ENCODE peak calls at places on chromosomes 4 and X, in five cellular contexts. W, N, K, G and U are unnamed samples.
A peak's percentile ranks its signal among the peaks of the same experiment; 100 is the strongest.

GRCh38 chr4:8278421-8279287 is 9.1 kb downstream of the HTRA3 start:
- DNase-seq in G (no peak), W (no peak), K (peak; percentile 77), N (peak; percentile 78), U (peak; percentile 32)

GRCh38 chr4:181890031-181890430 is 353.2 kb upstream of the TENM3 start:
- DNase-seq in W (no peak), K (no peak), G (no peak), N (no peak), U (no peak)

GRCh38 chr4:8730159-8730558 is 137.6 kb downstream of the CPZ start:
- DNase-seq in G (no peak), W (no peak), N (no peak), K (no peak), U (no peak)

GRCh38 chrX:111376897-111377601 is 34.9 kb downstream of the DCX start:
- DNase-seq in G (no peak), W (no peak), K (no peak), N (no peak), U (no peak)

GRCh38 chr4:167868163-167868562 is 224.2 kb upstream of the ANXA10 start:
- DNase-seq in G (no peak), W (no peak), N (no peak), K (peak; percentile 58), U (no peak)

GRCh38 chrX:41559662-41560061 is 112.5 kb downstream of the NYX start:
- DNase-seq in W (no peak), G (no peak), K (peak; percentile 87), N (peak; percentile 37), U (peak; percentile 44)

GRCh38 chr4:8090312-8090711 is 68.3 kb downstream of the ABLIM2 start:
- DNase-seq in G (no peak), K (peak; percentile 41), N (peak; percentile 43), W (no peak), U (no peak)

GRCh38 chr4:159289682-159290081 is 186.8 kb downstream of the RAPGEF2 start:
- DNase-seq in W (no peak), G (no peak), N (no peak), K (no peak), U (no peak)

GRCh38 chrX:83022020-83022419 is 486.1 kb upstream of the POU3F4 start:
- DNase-seq in N (no peak), K (peak; percentile 3), W (no peak), G (no peak), U (no peak)

GRCh38 chr4:61773655-61774245 is 573.6 kb downstream of the ADGRL3 start:
- DNase-seq in N (no peak), K (no peak), G (no peak), W (no peak), U (no peak)

GRCh38 chr4:61770456-61770855 is 570.3 kb downstream of the ADGRL3 start:
- DNase-seq in G (no peak), N (no peak), W (no peak), K (peak; percentile 4), U (no peak)

GRCh38 chr4:61772116-61772515 is 572.0 kb downstream of the ADGRL3 start:
- DNase-seq in W (no peak), G (no peak), K (peak; percentile 45), N (no peak), U (no peak)
- TF ChIP-seq CTCF in W (no peak), G (no peak), K (no peak), N (no peak), U (no peak)

DNA sequence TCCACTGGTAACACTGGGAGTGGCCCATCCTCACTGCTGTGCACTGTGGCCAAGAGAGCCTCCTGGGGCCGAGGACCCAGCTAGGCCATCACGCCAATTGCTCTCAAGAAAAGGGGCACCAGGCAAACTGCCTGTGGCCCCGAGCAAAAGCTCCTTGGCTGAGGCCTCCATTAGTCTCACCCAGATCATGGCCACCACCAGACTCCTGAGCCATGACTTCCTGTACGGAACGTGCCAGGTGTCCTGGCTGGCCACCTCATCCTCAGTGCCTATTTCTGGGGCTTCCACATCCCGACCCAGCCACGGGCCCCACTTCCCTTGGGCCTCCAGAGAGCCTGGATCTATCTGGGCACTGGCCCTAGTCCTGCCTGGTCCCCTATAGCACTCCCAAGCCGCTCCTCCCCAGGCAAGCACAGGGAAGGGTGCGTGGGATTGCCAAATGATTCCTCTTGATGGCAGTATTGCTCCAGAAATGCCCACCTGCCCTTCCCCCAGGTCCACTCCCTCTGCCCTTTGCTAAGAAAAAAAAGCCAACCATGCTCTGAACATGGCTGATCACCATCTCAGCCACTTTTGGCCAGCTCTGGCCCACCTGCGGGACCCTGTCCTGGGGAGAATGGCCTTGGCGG is 212.6 kb upstream of the AGTR2 start:
- DNase-seq in W (no peak), K (no peak), N (no peak), G (no peak), U (no peak)
- TF ChIP-seq CTCF in W (peak; percentile 48), K (no peak), N (no peak), G (peak; percentile 52), U (no peak)

GRCh38 chr4:98199247-98199646 is 56.0 kb upstream of the STPG2 start:
- DNase-seq in N (no peak), K (peak; percentile 13), G (no peak), W (no peak), U (no peak)
- TF ChIP-seq CTCF in N (no peak), K (peak; percentile 26), G (no peak), W (no peak), U (peak; percentile 31)

GRCh38 chrX:120568047-120568446 is 7.3 kb upstream of the CUL4B start:
- DNase-seq in N (no peak), G (no peak), K (no peak), W (no peak), U (no peak)

GRCh38 chrX:120570201-120570600 is 9.4 kb upstream of the CUL4B start:
- DNase-seq in G (no peak), W (no peak), N (no peak), K (no peak), U (no peak)

GRCh38 chrX:120564925-120565324 is 4.2 kb upstream of the CUL4B start:
- DNase-seq in G (no peak), N (no peak), W (no peak), K (no peak), U (no peak)

GRCh38 chrX:120568609-120569008 is 7.8 kb upstream of the CUL4B start:
- DNase-seq in N (no peak), G (no peak), W (no peak), K (no peak), U (no peak)

GRCh38 chrX:120566817-120567216 is 6.1 kb upstream of the CUL4B start:
- DNase-seq in W (no peak), N (no peak), G (no peak), K (no peak), U (no peak)
- TF ChIP-seq CTCF in W (no peak), N (no peak), G (no peak), K (no peak), U (no peak)

GRCh38 chr4:6783111-6783981 is 819 bp downstream of the KIAA0232 start:
- DNase-seq in K (peak; percentile 87), N (peak; percentile 89), G (peak; percentile 83), W (peak; percentile 97), U (peak; percentile 44)
- TF ChIP-seq CTCF in K (no peak), N (peak; percentile 14), G (peak; percentile 41), W (peak; percentile 37), U (no peak)

DNA sequence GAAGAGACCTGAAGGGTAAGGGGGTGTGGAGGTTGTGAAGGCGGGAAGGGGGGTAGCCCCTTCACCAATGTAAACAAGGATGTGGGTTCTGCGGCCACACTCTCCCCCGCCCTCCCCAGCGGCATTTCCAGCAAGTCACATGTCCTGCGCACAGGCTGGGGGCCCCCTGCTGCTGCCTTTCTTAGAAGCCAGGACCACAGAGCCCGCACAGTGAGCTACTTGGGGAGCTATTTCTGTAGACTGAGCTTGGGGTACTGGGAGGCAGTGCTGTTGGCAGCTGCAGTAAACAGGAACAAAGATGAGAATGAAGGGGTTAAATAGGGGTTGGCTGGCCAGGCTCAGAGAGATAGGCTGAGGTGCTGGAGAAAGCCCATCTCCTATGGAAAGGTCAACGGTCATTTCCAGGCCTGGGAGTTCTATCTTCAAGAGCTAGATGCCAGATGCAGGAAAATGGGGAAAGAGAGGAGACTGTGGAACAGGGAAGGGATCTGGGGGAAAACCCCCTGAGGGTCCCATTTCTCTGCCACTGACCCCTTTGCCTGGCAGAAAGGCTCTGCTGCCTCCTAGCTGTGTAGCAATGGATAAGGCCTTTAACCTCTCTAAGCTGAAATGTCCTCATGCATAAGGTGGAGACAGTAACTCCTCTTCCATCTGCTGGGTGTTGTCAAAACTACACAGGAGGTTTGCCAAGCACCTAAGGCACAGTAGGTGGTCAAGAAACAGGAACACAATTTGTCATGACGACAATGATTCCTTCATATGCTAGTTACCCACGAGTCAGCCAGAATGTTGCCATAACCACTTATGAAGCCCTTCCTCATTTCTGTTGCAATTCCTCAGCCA is 18.5 kb upstream of the PIM2 start:
- DNase-seq in N (no peak), K (peak; percentile 89), W (peak; percentile 70), G (no peak), U (no peak)
- TF ChIP-seq CTCF in N (no peak), K (peak; percentile 46), W (peak; percentile 50), G (no peak), U (no peak)

DNA sequence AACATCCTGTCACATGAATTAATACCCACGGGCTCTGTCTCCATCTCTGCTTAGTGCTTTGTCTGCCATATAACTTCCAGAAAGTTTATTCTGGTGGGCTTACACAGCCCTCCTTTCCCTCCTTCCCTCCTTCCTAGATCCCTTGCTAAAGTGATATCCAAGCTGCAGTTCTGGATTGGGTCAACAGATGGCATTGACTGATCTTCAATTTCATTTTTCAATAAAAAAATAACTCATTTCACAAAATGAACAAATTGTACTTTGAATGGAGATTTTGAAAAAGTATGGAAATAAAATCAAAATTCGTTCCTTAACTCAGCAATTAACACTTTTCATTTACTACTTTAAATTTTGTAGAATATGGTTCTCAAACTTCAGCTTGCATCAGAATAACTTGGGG is 94.9 kb downstream of the NXF2 start:
- DNase-seq in W (no peak), K (peak; percentile 13), N (no peak), G (no peak), U (no peak)
- TF ChIP-seq CTCF in W (no peak), K (peak; percentile 38), N (no peak), G (peak; percentile 41), U (peak; percentile 38)